ENCODE peak calls at places on chromosome 16, in nine cellular contexts. P is RWPE1, Q is omental fat pad, B is A549, I is stomach, K is heart right ventricle, T is body of pancreas, G is adrenal gland, M is lower leg skin. J is an unnamed sample.

GRCh38 chr16:55152875-55153390 is 171.1 kb upstream of the IRX6 start:
- DNase-seq in P (no peak), Q (no peak), B (no peak), I (no peak), K (no peak), T (no peak), G (no peak), M (no peak), J (no peak)

GRCh38 chr16:14186007-14186953 is 115.2 kb downstream of the MRTFB start:
- DNase-seq in P (no peak), Q (no peak), B (no peak), I (no peak), K (peak), T (no peak), G (no peak), M (no peak), J (no peak)

GRCh38 chr16:17510532-17510931 is 39.8 kb upstream of the XYLT1 start:
- DNase-seq in P (no peak), Q (no peak), B (no peak), I (no peak), K (no peak), T (no peak), G (no peak), M (no peak), J (no peak)

GRCh38 chr16:84040823-84041391 is 1.7 kb downstream of the SLC38A8 start:
- DNase-seq in P (peak), Q (no peak), B (no peak), I (no peak), K (no peak), T (no peak), G (no peak), M (no peak), J (no peak)

GRCh38 chr16:72149676-72150464 is 22.1 kb downstream of the PMFBP1 start:
- DNase-seq in P (no peak), Q (no peak), B (no peak), I (no peak), K (no peak), T (no peak), G (no peak), M (no peak), J (no peak)

GRCh38 chr16:69567031-69567680 is 1.4 kb downstream of the NFAT5 start:
- DNase-seq in P (peak), Q (no peak), B (no peak), I (no peak), K (no peak), T (peak), G (no peak), M (no peak), J (peak)

GRCh38 chr16:77043076-77043475 is 147.9 kb upstream of the MON1B start:
- DNase-seq in P (peak), Q (no peak), B (peak), I (no peak), K (no peak), T (no peak), G (no peak), M (no peak), J (no peak)

GRCh38 chr16:14489460-14489859 is 140.6 kb downstream of the PARN start:
- DNase-seq in P (no peak), Q (no peak), B (peak), I (no peak), K (no peak), T (no peak), G (peak), M (no peak), J (no peak)

GRCh38 chr16:23504453-23505179 is 5.7 kb downstream of the GGA2 start:
- DNase-seq in P (peak), Q (peak), B (peak), I (peak), K (peak), T (peak), G (peak), M (peak), J (peak)

GRCh38 chr16:46762583-46762982 is 14.4 kb upstream of the MYLK3 start:
- DNase-seq in P (no peak), Q (no peak), B (no peak), I (no peak), K (no peak), T (no peak), G (no peak), M (no peak), J (no peak)

GRCh38 chr16:80536246-80536645 is 4.5 kb upstream of the DYNLRB2 start:
- DNase-seq in P (no peak), Q (no peak), B (no peak), I (no peak), K (no peak), T (no peak), G (no peak), M (no peak), J (no peak)

GRCh38 chr16:47139561-47140185 is 4.1 kb downstream of the NETO2 start:
- DNase-seq in P (peak), Q (no peak), B (no peak), I (no peak), K (no peak), T (no peak), G (no peak), M (no peak), J (no peak)

GRCh38 chr16:4239020-4239419 is 2.9 kb downstream of the SRL start:
- DNase-seq in P (no peak), Q (no peak), B (no peak), I (no peak), K (no peak), T (no peak), G (no peak), M (no peak), J (no peak)

GRCh38 chr16:74954763-74955162 is 30.2 kb downstream of the WDR59 start:
- DNase-seq in P (no peak), Q (no peak), B (no peak), I (no peak), K (no peak), T (no peak), G (no peak), M (no peak), J (no peak)

GRCh38 chr16:11896776-11897175 is 19.0 kb downstream of the GSPT1 start:
- DNase-seq in P (no peak), Q (no peak), B (no peak), I (no peak), K (no peak), T (no peak), G (no peak), M (no peak), J (no peak)

GRCh38 chr16:60064026-60064425 is 1329.9 kb upstream of the GOT2 start:
- DNase-seq in P (no peak), Q (no peak), B (no peak), I (no peak), K (no peak), T (no peak), G (no peak), M (no peak), J (no peak)

GRCh38 chr16:64469906-64470702 is 651.8 kb downstream of the CDH11 start:
- DNase-seq in P (no peak), Q (no peak), B (no peak), I (no peak), K (peak), T (no peak), G (no peak), M (no peak), J (no peak)

GRCh38 chr16:4392382-4393242 is 21.0 kb downstream of the VASN start:
- DNase-seq in P (peak), Q (no peak), B (no peak), I (peak), K (no peak), T (peak), G (no peak), M (no peak), J (no peak)

DNA sequence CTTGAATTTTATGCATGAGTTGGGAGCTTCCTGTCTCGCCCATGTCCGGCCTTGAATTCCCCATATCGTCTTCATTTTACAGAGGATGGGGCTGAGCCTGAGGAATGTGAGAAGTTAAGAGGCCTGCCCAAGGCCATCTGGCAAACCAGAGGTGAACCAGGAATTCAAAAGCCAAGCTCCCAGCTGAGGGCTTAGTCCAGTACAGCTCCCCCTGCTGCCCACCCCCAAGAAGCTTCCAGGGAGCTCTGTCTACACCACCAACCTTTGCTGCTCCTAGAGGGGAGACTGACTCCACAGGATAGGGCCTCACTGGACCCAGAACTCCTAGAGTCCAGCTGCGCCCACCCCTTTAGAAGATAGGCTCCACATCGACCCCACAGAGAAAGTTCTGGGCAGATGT is 20.7 kb upstream of the C16orf78 start:
- DNase-seq in P (no peak), Q (no peak), B (no peak), I (no peak), K (no peak), T (no peak), G (no peak), M (no peak), J (no peak)
- TF ChIP-seq CTCF in P (no peak), Q (no peak), B (no peak), I (no peak), K (no peak), T (no peak), G (no peak), M (no peak), J (no peak)

GRCh38 chr16:85566502-85567100 is 46.5 kb upstream of the GSE1 start:
- DNase-seq in P (no peak), Q (no peak), B (no peak), I (no peak), K (no peak), T (no peak), G (no peak), M (no peak), J (no peak)
- TF ChIP-seq CTCF in P (no peak), Q (no peak), B (no peak), I (no peak), K (no peak), T (no peak), G (no peak), M (no peak), J (no peak)

DNA sequence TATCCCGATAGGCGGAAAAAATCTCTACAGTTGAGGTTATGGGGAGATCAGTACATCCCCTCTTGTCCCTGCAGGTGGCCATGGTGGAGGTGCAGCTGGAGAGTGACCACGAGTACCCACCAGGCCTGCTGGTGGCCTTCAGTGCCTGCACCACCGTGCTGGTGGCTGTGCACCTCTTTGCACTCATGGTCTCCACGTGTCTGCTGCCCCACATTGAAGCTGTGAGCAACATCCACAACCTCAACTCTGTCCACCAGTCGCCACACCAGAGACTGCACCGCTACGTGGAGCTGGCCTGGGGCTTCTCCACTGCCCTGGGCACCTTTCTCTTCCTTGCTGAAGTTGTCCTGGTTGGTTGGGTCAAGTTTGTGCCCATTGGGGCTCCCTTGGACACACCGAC is 4.2 kb downstream of the ORAI3 start:
- DNase-seq in P (no peak), Q (no peak), B (no peak), I (no peak), K (no peak), T (no peak), G (no peak), M (no peak), J (no peak)
- TF ChIP-seq CTCF in P (no peak), Q (no peak), B (no peak), I (no peak), K (no peak), T (no peak), G (no peak), M (no peak), J (no peak)

DNA sequence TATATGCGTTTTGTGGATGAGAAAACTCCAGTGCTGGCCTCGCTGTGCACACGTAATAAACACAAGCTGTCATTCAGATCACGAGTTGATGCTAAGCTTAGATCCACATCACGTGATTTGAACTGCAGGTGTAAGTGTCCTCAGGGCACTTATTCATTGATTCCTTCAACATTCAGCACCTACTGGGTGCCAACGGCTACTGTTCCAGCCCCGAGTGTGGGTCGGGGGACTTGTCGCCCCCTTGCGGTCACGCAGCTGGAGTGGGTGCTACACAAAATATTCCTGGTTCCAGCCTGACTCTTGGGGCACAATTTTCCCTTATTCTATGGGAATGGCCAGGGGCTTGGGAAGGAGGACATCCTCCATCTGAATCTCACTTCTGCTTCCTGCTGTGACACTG is 29.9 kb upstream of the GINS2 start:
- DNase-seq in P (no peak), Q (no peak), B (peak), I (peak), K (no peak), T (no peak), G (no peak), M (no peak), J (peak)
- TF ChIP-seq CTCF in P (no peak), Q (no peak), B (peak), I (no peak), K (peak), T (peak), G (peak), M (no peak), J (peak)

GRCh38 chr16:29767062-29767461 is 11.0 kb upstream of the ZG16 start:
- DNase-seq in P (no peak), Q (no peak), B (no peak), I (no peak), K (no peak), T (no peak), G (no peak), M (no peak), J (no peak)

GRCh38 chr16:29761882-29762281 is 16.1 kb upstream of the C16orf54 start:
- DNase-seq in P (no peak), Q (no peak), B (no peak), I (no peak), K (no peak), T (no peak), G (peak), M (no peak), J (no peak)

GRCh38 chr16:29763326-29763725 is 14.7 kb upstream of the ZG16 start:
- DNase-seq in P (no peak), Q (no peak), B (no peak), I (no peak), K (no peak), T (no peak), G (no peak), M (no peak), J (no peak)

GRCh38 chr16:29769507-29769906 is 8.5 kb upstream of the ZG16 start:
- DNase-seq in P (no peak), Q (no peak), B (no peak), I (no peak), K (no peak), T (no peak), G (no peak), M (no peak), J (no peak)

DNA sequence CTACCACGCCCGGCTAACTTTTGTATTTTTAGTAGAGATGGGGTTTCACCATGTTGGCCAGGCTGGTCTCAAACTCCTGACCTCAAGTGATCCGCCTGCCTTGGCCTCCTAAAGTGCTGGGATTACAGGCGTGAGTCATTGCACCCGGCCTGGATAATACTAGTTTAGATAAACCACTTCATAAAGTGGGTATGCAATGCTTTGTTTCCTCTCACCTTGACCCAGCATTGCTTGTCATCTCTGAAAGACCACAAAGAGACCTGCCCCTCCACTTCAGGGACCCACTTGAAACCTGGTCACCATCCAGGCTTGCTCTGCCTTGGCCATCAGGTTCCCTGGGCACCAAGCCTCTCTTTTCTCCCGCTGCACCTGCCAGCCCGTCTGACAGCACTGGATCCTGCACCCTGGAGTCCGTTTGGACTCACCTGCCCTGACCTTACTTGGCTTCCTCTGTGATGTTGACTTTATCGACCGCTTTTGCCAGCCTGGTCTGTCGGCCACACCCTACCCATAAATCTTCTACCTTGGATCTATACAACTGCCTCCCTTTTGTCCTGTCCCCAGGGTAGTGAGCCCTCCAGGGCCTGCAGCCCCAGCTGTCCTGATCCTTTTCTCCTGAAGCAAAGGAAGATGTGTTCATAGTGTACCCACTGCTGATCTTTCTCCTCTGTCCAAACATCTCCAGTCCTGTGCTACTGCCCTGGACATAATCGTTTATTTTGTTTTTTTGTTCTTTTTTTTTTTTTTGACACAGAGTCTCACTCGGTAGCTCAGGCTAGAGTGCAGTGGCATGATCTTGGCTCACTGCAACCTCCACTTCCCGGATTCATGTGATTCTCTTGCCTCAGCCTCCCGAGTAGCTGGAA is 12.7 kb upstream of the ZG16 start:
- DNase-seq in P (no peak), Q (no peak), B (no peak), I (no peak), K (no peak), T (peak), G (no peak), M (no peak), J (no peak)
- TF ChIP-seq CTCF in P (no peak), Q (no peak), B (no peak), I (no peak), K (no peak), T (no peak), G (no peak), M (no peak), J (no peak)

GRCh38 chr16:67013238-67013822 is 15.6 kb upstream of the CBFB start:
- DNase-seq in P (no peak), Q (no peak), B (no peak), I (no peak), K (no peak), T (no peak), G (no peak), M (no peak), J (no peak)

GRCh38 chr16:67015317-67015731 is 13.6 kb upstream of the CBFB start:
- DNase-seq in P (no peak), Q (no peak), B (no peak), I (no peak), K (no peak), T (no peak), G (peak), M (no peak), J (no peak)

GRCh38 chr16:67016143-67016542 is 12.8 kb upstream of the CBFB start:
- DNase-seq in P (no peak), Q (no peak), B (no peak), I (no peak), K (no peak), T (no peak), G (peak), M (no peak), J (no peak)

GRCh38 chr16:67013823-67014640 is 14.9 kb upstream of the CBFB start:
- DNase-seq in P (peak), Q (peak), B (peak), I (peak), K (peak), T (peak), G (peak), M (no peak), J (peak)

GRCh38 chr16:67014641-67015315 is 14.2 kb upstream of the CBFB start:
- DNase-seq in P (no peak), Q (no peak), B (no peak), I (no peak), K (no peak), T (no peak), G (no peak), M (no peak), J (no peak)
- TF ChIP-seq CTCF in P (no peak), Q (no peak), B (no peak), I (no peak), K (no peak), T (no peak), G (no peak), M (no peak), J (no peak)

J was measured in GM20000.